ENCODE peak calls at places on chromosomes 1 and 21, in eight cellular contexts. W, L, J, C, Y, U, R and H are unnamed samples.
A peak's percentile ranks its signal among the peaks of the same experiment; 100 is the strongest.

GRCh38 chr1:167938083-167938482 is 1.2 kb upstream of the MPC2 start:
- DNase-seq in C (no peak), Y (no peak), J (no peak), L (no peak), U (no peak), R (no peak), W (no peak), H (no peak)

GRCh38 chr21:33373451-33373850 is 29.8 kb upstream of the IFNGR2 start:
- DNase-seq in J (no peak), Y (no peak), L (no peak), R (no peak), C (no peak), U (no peak), W (no peak), H (no peak)

GRCh38 chr1:234938114-234938513 is 190.5 kb downstream of the TOMM20 start:
- DNase-seq in R (no peak), U (no peak), Y (no peak), W (no peak), L (no peak), J (no peak), C (no peak), H (no peak)

GRCh38 chr1:14778882-14779594 is 180.6 kb downstream of the KAZN start:
- DNase-seq in C (peak; percentile 15), R (peak; percentile 9), J (no peak), U (peak; percentile 38), L (peak; percentile 21), W (peak; percentile 61), Y (no peak), H (no peak)

GRCh38 chr1:230600111-230601000 is 41.9 kb upstream of the COG2 start:
- DNase-seq in R (no peak), U (no peak), C (no peak), Y (no peak), J (no peak), L (no peak), W (no peak), H (no peak)

GRCh38 chr1:40948741-40949528 is 30.6 kb upstream of the CTPS1 start:
- DNase-seq in L (peak; percentile 70), R (no peak), U (peak; percentile 37), Y (peak; percentile 73), W (peak; percentile 64), J (peak; percentile 18), C (peak; percentile 76), H (no peak)

GRCh38 chr1:3314561-3315271 is 139.7 kb upstream of the ARHGEF16 start:
- DNase-seq in W (peak; percentile 33), J (no peak), U (no peak), R (no peak), C (no peak), L (no peak), Y (peak; percentile 61), H (no peak)

GRCh38 chr1:168960595-168960994 is 145.9 kb upstream of the ATP1B1 start:
- DNase-seq in L (no peak), Y (no peak), W (no peak), U (no peak), J (no peak), R (no peak), C (no peak), H (no peak)

GRCh38 chr1:162151900-162152829 is 82.7 kb downstream of the NOS1AP start:
- DNase-seq in W (no peak), R (no peak), Y (no peak), U (no peak), C (peak; percentile 68), L (no peak), J (no peak), H (no peak)

GRCh38 chr1:169584483-169585144 is 1.7 kb downstream of the F5 start:
- DNase-seq in W (no peak), R (no peak), L (no peak), U (no peak), J (no peak), Y (no peak), C (no peak), H (no peak)

GRCh38 chr1:202584707-202585590 is 125.3 kb downstream of the SYT2 start:
- DNase-seq in J (no peak), C (no peak), U (no peak), L (no peak), W (no peak), Y (no peak), R (no peak), H (no peak)

GRCh38 chr1:23791434-23792047 is 596 bp downstream of the LYPLA2 start:
- DNase-seq in Y (no peak), L (no peak), U (no peak), W (no peak), R (no peak), C (no peak), J (no peak), H (no peak)

GRCh38 chr1:34147301-34147700 is 17.7 kb downstream of the CSMD2 start:
- DNase-seq in U (no peak), R (no peak), Y (no peak), L (no peak), J (no peak), C (no peak), W (no peak), H (no peak)

GRCh38 chr1:177423083-177423482 is 252.3 kb downstream of the BRINP2 start:
- DNase-seq in J (no peak), U (no peak), W (no peak), C (no peak), L (no peak), R (no peak), Y (no peak), H (no peak)

GRCh38 chr1:232876506-232877360 is 71.5 kb downstream of the MAP10 start:
- DNase-seq in J (no peak), Y (no peak), U (no peak), L (no peak), R (no peak), C (no peak), W (no peak), H (no peak)

GRCh38 chr1:108845991-108846390 is 10.9 kb downstream of the AKNAD1 start:
- DNase-seq in C (no peak), L (no peak), W (no peak), Y (no peak), J (no peak), R (no peak), U (no peak), H (no peak)

GRCh38 chr21:33817663-33818433 is 97.8 kb downstream of the ATP5PO start:
- DNase-seq in W (no peak), U (no peak), L (no peak), Y (no peak), C (no peak), J (no peak), R (no peak), H (no peak)

GRCh38 chr1:51168266-51168845 is 66.3 kb downstream of the C1orf185 start:
- DNase-seq in J (no peak), U (no peak), R (no peak), C (no peak), W (no peak), L (no peak), Y (no peak), H (no peak)

GRCh38 chr1:39902121-39902807 is 547 bp upstream of the MYCL start:
- DNase-seq in Y (no peak), W (peak; percentile 86), R (no peak), J (peak; percentile 40), C (peak; percentile 74), L (peak; percentile 70), U (peak; percentile 79), H (no peak)

GRCh38 chr1:155466996-155467395 is 95.6 kb downstream of the ASH1L start:
- DNase-seq in J (no peak), C (no peak), L (no peak), W (no peak), R (peak; percentile 50), U (no peak), Y (no peak), H (no peak)

GRCh38 chr1:234369784-234370183 is 3.5 kb upstream of the COA6 start:
- DNase-seq in W (no peak), J (no peak), L (no peak), C (no peak), U (no peak), R (no peak), Y (no peak), H (no peak)

GRCh38 chr1:79124756-79125155 is 118.2 kb upstream of the ADGRL4 start:
- DNase-seq in U (no peak), R (no peak), C (no peak), Y (no peak), J (no peak), L (no peak), W (no peak), H (no peak)

GRCh38 chr1:39760074-39761008 is 10.8 kb downstream of the OXCT2 start:
- DNase-seq in L (no peak), C (no peak), W (no peak), U (no peak), J (no peak), R (no peak), Y (no peak), H (no peak)

GRCh38 chr1:224181453-224181810 is 1.6 kb upstream of the DEGS1 start:
- DNase-seq in U (no peak), J (no peak), Y (no peak), C (no peak), L (no peak), W (no peak), R (no peak), H (no peak)

GRCh38 chr1:10637833-10638558 is 158.4 kb downstream of the CASZ1 start:
- DNase-seq in L (no peak), C (no peak), R (no peak), J (no peak), U (no peak), W (peak; percentile 43), Y (no peak), H (no peak)

GRCh38 chr1:155050560-155051341 is at the start of gene ADAM15:
- DNase-seq in U (peak; percentile 93), R (no peak), J (peak; percentile 71), W (peak; percentile 93), L (peak; percentile 54), Y (peak; percentile 44), C (peak; percentile 84), H (no peak)

GRCh38 chr1:21324368-21325137 is 34.3 kb upstream of the ECE1 start:
- DNase-seq in J (peak; percentile 32), Y (peak; percentile 80), L (peak; percentile 94), W (peak; percentile 93), U (peak; percentile 82), C (peak; percentile 87), R (no peak), H (no peak)

GRCh38 chr21:46035809-46036695 is 54.5 kb downstream of the COL6A1 start:
- DNase-seq in J (no peak), C (peak; percentile 56), Y (peak; percentile 90), L (no peak), R (no peak), W (peak; percentile 84), U (peak; percentile 79), H (no peak)

GRCh38 chr1:227587968-227588367 is 24.6 kb downstream of the ZNF678 start:
- DNase-seq in L (no peak), C (no peak), Y (no peak), J (no peak), U (no peak), R (no peak), W (no peak), H (no peak)

GRCh38 chr1:7558041-7558461 is 213.0 kb upstream of the VAMP3 start:
- DNase-seq in U (no peak), W (peak; percentile 75), J (no peak), R (no peak), C (no peak), L (no peak), Y (no peak), H (no peak)

GRCh38 chr1:23555225-23555801 is 4.0 kb downstream of the ID3 start:
- DNase-seq in J (no peak), W (peak; percentile 87), Y (no peak), U (peak; percentile 51), L (no peak), C (no peak), R (no peak), H (no peak)

GRCh38 chr1:25799758-25800537 is at the start of gene SELENON:
- DNase-seq in U (peak; percentile 89), R (no peak), C (no peak), W (peak; percentile 94), Y (no peak), L (no peak), J (no peak), H (no peak)

GRCh38 chr1:170367615-170368014 is 164.4 kb upstream of the GORAB start:
- DNase-seq in J (no peak), R (no peak), W (no peak), L (no peak), C (no peak), U (no peak), Y (no peak), H (no peak)

GRCh38 chr1:41714613-41715389 is 203.9 kb downstream of the HIVEP3 start:
- DNase-seq in R (no peak), U (peak; percentile 42), C (no peak), J (no peak), Y (no peak), W (no peak), L (no peak), H (no peak)